ENCODE peak calls at places on chromosome 15, in five cellular contexts. G, E, W, X and O are unnamed samples.

GRCh38 chr15:51227967-51228783 is 110.2 kb downstream of the CYP19A1 start:
- DNase-seq in G (no peak), E (peak), W (no peak), X (no peak), O (peak)

GRCh38 chr15:45186771-45187577 is 792 bp downstream of the SHF start:
- DNase-seq in G (no peak), E (no peak), W (no peak), X (no peak), O (peak)

GRCh38 chr15:82943176-82943575 is 9.3 kb downstream of the HOMER2 start:
- DNase-seq in G (no peak), E (peak), W (no peak), X (no peak), O (no peak)

GRCh38 chr15:101535170-101535902 is 45.8 kb upstream of the PCSK6 start:
- DNase-seq in G (no peak), E (no peak), W (no peak), X (no peak), O (no peak)

GRCh38 chr15:64476550-64476949 is 16.2 kb downstream of the ZNF609 start:
- DNase-seq in G (no peak), E (no peak), W (no peak), X (no peak), O (no peak)

GRCh38 chr15:72770673-72771328 is 12.8 kb downstream of the ADPGK start:
- DNase-seq in G (no peak), E (no peak), W (no peak), X (no peak), O (no peak)

GRCh38 chr15:61923173-61923572 is 137.1 kb downstream of the VPS13C start:
- DNase-seq in G (no peak), E (no peak), W (no peak), X (no peak), O (no peak)

GRCh38 chr15:59160880-59161593 is 45.6 kb upstream of the LDHAL6B start:
- DNase-seq in G (no peak), E (no peak), W (no peak), X (peak), O (no peak)

GRCh38 chr15:77066961-77067690 is 3.8 kb downstream of the TSPAN3 start:
- DNase-seq in G (no peak), E (no peak), W (no peak), X (no peak), O (peak)

GRCh38 chr15:56767315-56767714 is 34.0 kb upstream of the ZNF280D start:
- DNase-seq in G (no peak), E (peak), W (no peak), X (no peak), O (no peak)

GRCh38 chr15:91308209-91308608 is 208.2 kb downstream of the SV2B start:
- DNase-seq in G (no peak), E (no peak), W (no peak), X (no peak), O (no peak)

GRCh38 chr15:64923546-64923945 is 11.8 kb downstream of the ANKDD1A start:
- DNase-seq in G (no peak), E (no peak), W (no peak), X (no peak), O (no peak)

GRCh38 chr15:99155961-99156443 is 51.1 kb downstream of the SYNM start:
- DNase-seq in G (no peak), E (peak), W (no peak), X (no peak), O (peak)

GRCh38 chr15:101070502-101071273 is 151.5 kb downstream of the LRRK1 start:
- DNase-seq in G (no peak), E (peak), W (no peak), X (no peak), O (no peak)

GRCh38 chr15:40389824-40390595 is 7.5 kb downstream of the KNSTRN start:
- DNase-seq in G (no peak), E (no peak), W (no peak), X (no peak), O (no peak)

GRCh38 chr15:82530606-82531379 is 9.5 kb downstream of the RPS17 start:
- DNase-seq in G (no peak), E (peak), W (no peak), X (no peak), O (peak)

GRCh38 chr15:48679952-48680351 is 34.4 kb upstream of the FBN1 start:
- DNase-seq in G (no peak), E (no peak), W (no peak), X (no peak), O (peak)

GRCh38 chr15:100111103-100112060 is 230.4 kb downstream of the ADAMTS17 start:
- DNase-seq in G (peak), E (peak), W (no peak), X (no peak), O (peak)

GRCh38 chr15:36080759-36081158 is 498.7 kb upstream of the CDIN1 start:
- DNase-seq in G (no peak), E (no peak), W (no peak), X (no peak), O (no peak)

GRCh38 chr15:43134157-43134637 is 811 bp downstream of the TMEM62 start:
- DNase-seq in G (no peak), E (no peak), W (no peak), X (no peak), O (peak)

GRCh38 chr15:101490922-101491738 is 1.6 kb upstream of the PCSK6 start:
- DNase-seq in G (no peak), E (no peak), W (no peak), X (no peak), O (no peak)

GRCh38 chr15:24943361-24943760 is 11.4 kb upstream of the SNRPN start:
- DNase-seq in G (no peak), E (no peak), W (no peak), X (no peak), O (no peak)

GRCh38 chr15:31179683-31180082 is 78.2 kb upstream of the TRPM1 start:
- DNase-seq in G (no peak), E (no peak), W (no peak), X (no peak), O (no peak)

GRCh38 chr15:25803036-25803435 is 60.1 kb downstream of the ATP10A start:
- DNase-seq in G (no peak), E (no peak), W (no peak), X (no peak), O (no peak)

GRCh38 chr15:77475898-77476297 is 55.2 kb downstream of the HMG20A start:
- DNase-seq in G (no peak), E (no peak), W (no peak), X (peak), O (no peak)

GRCh38 chr15:70854669-70854976 is 666 bp upstream of the LARP6 start:
- DNase-seq in G (no peak), E (peak), W (no peak), X (no peak), O (no peak)

GRCh38 chr15:86892774-86893449 is 813.2 kb downstream of the AGBL1 start:
- DNase-seq in G (no peak), E (peak), W (no peak), X (no peak), O (no peak)

GRCh38 chr15:69548771-69549170 is 96.2 kb downstream of the RPLP1 start:
- DNase-seq in G (no peak), E (no peak), W (no peak), X (no peak), O (no peak)